ENCODE peak calls at places on chromosomes 4 and X, in six cellular contexts. One of them, this sample, is unnamed.

GRCh38 chr4:24674279-24674678 is 89.9 kb upstream of the DHX15 start:
- DNase-seq in GM23248: no peak
- DNase-seq in GM23338: no peak
- DNase-seq in HCT116: no peak
- DNase-seq in neural progenitor cell: no peak
- DNase-seq in hepatocyte: no peak
- DNase-seq in this sample: no peak

GRCh38 chrX:87098477-87098876 is 419.1 kb upstream of the KLHL4 start:
- DNase-seq in hepatocyte: no peak
- DNase-seq in neural progenitor cell: no peak
- DNase-seq in HCT116: no peak
- DNase-seq in GM23248: no peak
- DNase-seq in GM23338: no peak
- DNase-seq in this sample: no peak

GRCh38 chr4:121070696-121071639 is 1.4 kb downstream of the NDNF start:
- DNase-seq in GM23338: peak; percentile 80
- DNase-seq in hepatocyte: peak; percentile 66
- DNase-seq in GM23248: peak; percentile 85
- DNase-seq in HCT116: no peak
- DNase-seq in neural progenitor cell: peak; percentile 79
- DNase-seq in this sample: no peak

GRCh38 chrX:47351706-47352105 is 18.7 kb upstream of the ZNF157 start:
- DNase-seq in HCT116: no peak
- DNase-seq in neural progenitor cell: no peak
- DNase-seq in GM23248: peak; percentile 68
- DNase-seq in GM23338: no peak
- DNase-seq in hepatocyte: no peak
- DNase-seq in this sample: no peak

GRCh38 chrX:77719388-77719787 is 66.6 kb downstream of the ATRX start:
- DNase-seq in GM23248: no peak
- DNase-seq in hepatocyte: no peak
- DNase-seq in GM23338: no peak
- DNase-seq in neural progenitor cell: no peak
- DNase-seq in HCT116: no peak
- DNase-seq in this sample: no peak

GRCh38 chr4:27366424-27366823 is 505.8 kb downstream of the STIM2 start:
- DNase-seq in GM23248: peak; percentile 52
- DNase-seq in neural progenitor cell: no peak
- DNase-seq in hepatocyte: no peak
- DNase-seq in HCT116: no peak
- DNase-seq in GM23338: no peak
- DNase-seq in this sample: no peak

GRCh38 chr4:86315579-86315978 is 44.3 kb downstream of the MAPK10 start:
- DNase-seq in GM23248: no peak
- DNase-seq in GM23338: no peak
- DNase-seq in neural progenitor cell: no peak
- DNase-seq in hepatocyte: no peak
- DNase-seq in HCT116: no peak
- DNase-seq in this sample: no peak

GRCh38 chr4:79209822-79210635 is 115.8 kb downstream of the NAA11 start:
- DNase-seq in GM23338: peak; percentile 8
- DNase-seq in HCT116: no peak
- DNase-seq in neural progenitor cell: no peak
- DNase-seq in hepatocyte: peak; percentile 57
- DNase-seq in GM23248: no peak
- DNase-seq in this sample: no peak

GRCh38 chrX:40175416-40176255 is 77.9 kb upstream of the BCOR start:
- DNase-seq in GM23248: peak; percentile 75
- DNase-seq in neural progenitor cell: peak; percentile 62
- DNase-seq in GM23338: peak; percentile 42
- DNase-seq in HCT116: no peak
- DNase-seq in hepatocyte: peak; percentile 84
- DNase-seq in this sample: peak; percentile 88

GRCh38 chr4:19725130-19725529 is 526.6 kb upstream of the SLIT2 start:
- DNase-seq in hepatocyte: no peak
- DNase-seq in neural progenitor cell: no peak
- DNase-seq in GM23338: no peak
- DNase-seq in HCT116: no peak
- DNase-seq in GM23248: no peak
- DNase-seq in this sample: no peak

GRCh38 chrX:39176105-39176504 is 374.8 kb downstream of the MID1IP1 start:
- DNase-seq in hepatocyte: no peak
- DNase-seq in GM23338: peak; percentile 19
- DNase-seq in GM23248: no peak
- DNase-seq in neural progenitor cell: no peak
- DNase-seq in HCT116: no peak
- DNase-seq in this sample: no peak

GRCh38 chr4:187204389-187204920 is 480.8 kb upstream of the FAT1 start:
- DNase-seq in hepatocyte: no peak
- DNase-seq in GM23248: no peak
- DNase-seq in GM23338: no peak
- DNase-seq in neural progenitor cell: no peak
- DNase-seq in HCT116: no peak
- DNase-seq in this sample: no peak

GRCh38 chr4:148161601-148162000 is 280.6 kb downstream of the NR3C2 start:
- DNase-seq in GM23248: no peak
- DNase-seq in hepatocyte: no peak
- DNase-seq in HCT116: no peak
- DNase-seq in neural progenitor cell: no peak
- DNase-seq in GM23338: no peak
- DNase-seq in this sample: no peak

GRCh38 chrX:41116948-41117347 is 31.7 kb downstream of the USP9X start:
- DNase-seq in GM23338: no peak
- DNase-seq in GM23248: no peak
- DNase-seq in HCT116: no peak
- DNase-seq in neural progenitor cell: no peak
- DNase-seq in hepatocyte: no peak
- DNase-seq in this sample: peak; percentile 39

GRCh38 chr4:26321326-26322276 is 787 bp downstream of the RBPJ start:
- DNase-seq in GM23248: peak; percentile 66
- DNase-seq in neural progenitor cell: peak; percentile 81
- DNase-seq in GM23338: peak; percentile 71
- DNase-seq in hepatocyte: peak; percentile 48
- DNase-seq in HCT116: no peak
- DNase-seq in this sample: peak; percentile 50

GRCh38 chrX:1534321-1535168 is 2.4 kb downstream of the P2RY8 start:
- DNase-seq in GM23338: peak; percentile 48
- DNase-seq in neural progenitor cell: peak; percentile 60
- DNase-seq in HCT116: no peak
- DNase-seq in hepatocyte: no peak
- DNase-seq in GM23248: no peak
- DNase-seq in this sample: peak; percentile 69

GRCh38 chrX:39974228-39974627 is 123.5 kb downstream of the BCOR start:
- DNase-seq in neural progenitor cell: no peak
- DNase-seq in hepatocyte: no peak
- DNase-seq in GM23338: peak; percentile 25
- DNase-seq in HCT116: no peak
- DNase-seq in GM23248: no peak
- DNase-seq in this sample: no peak

GRCh38 chr4:184513802-184514120 is 39.4 kb upstream of the IRF2 start:
- DNase-seq in GM23248: no peak
- DNase-seq in GM23338: no peak
- DNase-seq in HCT116: no peak
- DNase-seq in hepatocyte: no peak
- DNase-seq in neural progenitor cell: no peak
- DNase-seq in this sample: no peak

GRCh38 chr4:184515606-184516005 is 41.3 kb upstream of the IRF2 start:
- DNase-seq in hepatocyte: no peak
- DNase-seq in HCT116: no peak
- DNase-seq in neural progenitor cell: no peak
- DNase-seq in GM23248: no peak
- DNase-seq in GM23338: no peak
- DNase-seq in this sample: no peak

GRCh38 chr4:184511156-184511555 is 36.8 kb upstream of the IRF2 start:
- DNase-seq in GM23338: no peak
- DNase-seq in hepatocyte: no peak
- DNase-seq in neural progenitor cell: no peak
- DNase-seq in GM23248: no peak
- DNase-seq in HCT116: no peak
- DNase-seq in this sample: no peak

GRCh38 chr4:184510431-184510830 is 36.1 kb upstream of the IRF2 start:
- DNase-seq in GM23248: no peak
- DNase-seq in GM23338: no peak
- DNase-seq in neural progenitor cell: no peak
- DNase-seq in HCT116: no peak
- DNase-seq in hepatocyte: no peak
- DNase-seq in this sample: no peak

DNA sequence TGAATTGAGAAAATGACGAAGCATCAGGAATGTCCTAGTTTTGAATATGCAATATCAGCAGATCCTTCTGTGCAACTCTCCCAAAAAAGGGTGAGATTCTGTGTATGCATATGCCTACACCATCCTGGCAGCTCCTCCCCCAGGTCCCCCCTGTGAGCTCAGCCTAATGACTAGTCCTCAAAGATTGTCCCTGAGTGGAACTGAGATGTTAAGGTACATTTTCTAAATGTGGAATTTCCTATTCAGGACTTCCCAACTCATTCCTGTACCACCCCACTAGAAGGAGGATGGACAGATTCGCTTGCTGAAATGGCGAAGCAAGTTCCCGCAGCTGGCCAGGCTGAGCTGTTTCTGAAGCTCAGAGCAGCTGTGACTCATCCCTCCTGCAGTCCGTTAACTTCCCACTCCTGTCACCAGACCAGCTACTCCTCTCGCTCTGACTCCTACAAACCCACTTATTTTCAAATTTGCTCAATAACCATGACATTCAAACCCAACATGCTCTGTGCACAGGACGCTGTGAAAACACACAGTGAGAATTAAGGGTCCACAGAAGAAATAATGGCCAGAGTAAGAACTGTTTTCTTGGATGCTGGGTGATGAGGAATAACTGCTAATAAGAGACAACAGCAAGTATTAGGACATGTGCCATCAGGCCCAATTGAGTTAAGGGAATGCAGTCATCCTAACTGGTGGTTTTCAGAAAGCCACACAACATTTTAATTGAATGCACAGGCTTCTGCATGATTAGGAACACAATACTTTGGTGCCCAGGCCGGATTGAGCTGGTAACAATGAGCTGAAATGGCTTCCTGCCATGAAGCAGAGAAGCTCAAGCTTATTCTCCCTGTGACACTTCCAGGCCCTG is 40.0 kb upstream of the IRF2 start:
- DNase-seq in GM23338: no peak
- DNase-seq in HCT116: no peak
- DNase-seq in neural progenitor cell: peak; percentile 59
- DNase-seq in GM23248: peak; percentile 98
- DNase-seq in hepatocyte: peak; percentile 61
- DNase-seq in this sample: no peak
- TF ChIP-seq EZH2phosphoT487 in GM23338: no peak
- TF ChIP-seq EZH2phosphoT487 in HCT116: no peak
- TF ChIP-seq EZH2phosphoT487 in neural progenitor cell: no peak
- TF ChIP-seq EZH2phosphoT487 in GM23248: no peak
- TF ChIP-seq EZH2phosphoT487 in hepatocyte: no peak
- TF ChIP-seq EZH2phosphoT487 in this sample: no peak

GRCh38 chrX:154056739-154057367 is 37.2 kb upstream of the IRAK1 start:
- DNase-seq in GM23248: peak; percentile 43
- DNase-seq in GM23338: no peak
- DNase-seq in neural progenitor cell: no peak
- DNase-seq in hepatocyte: peak; percentile 47
- DNase-seq in HCT116: no peak
- DNase-seq in this sample: peak; percentile 7
- H3K4me2 ChIP-seq in GM23248: no peak overlapping the region
- H3K4me2 ChIP-seq in GM23338: no peak overlapping the region
- H3K4me2 ChIP-seq in neural progenitor cell: no peak overlapping the region
- H3K4me2 ChIP-seq in hepatocyte: no peak overlapping the region
- H3K4me2 ChIP-seq in HCT116: no peak overlapping the region
- H3K4me2 ChIP-seq in this sample: no peak overlapping the region

DNA sequence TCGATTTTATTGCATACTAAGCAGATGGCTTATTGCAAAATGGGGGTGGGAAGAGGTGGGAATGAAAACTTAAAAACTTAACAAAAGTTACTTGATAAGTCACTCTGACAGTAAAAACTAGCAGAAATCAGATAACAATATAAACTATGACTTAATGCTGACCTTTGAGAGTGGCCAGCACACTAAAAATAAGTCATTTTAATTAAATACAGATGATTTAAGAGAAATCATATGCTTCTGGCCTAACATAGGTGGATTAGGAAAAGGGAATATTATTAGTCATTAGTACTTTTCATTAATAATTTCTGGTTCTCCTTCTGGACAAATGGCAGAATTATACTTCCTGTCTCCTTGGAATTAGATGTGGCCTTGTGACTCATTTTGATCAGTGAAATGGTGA is 756.7 kb downstream of the PCDH19 start:
- DNase-seq in GM23248: no peak
- DNase-seq in hepatocyte: no peak
- DNase-seq in GM23338: no peak
- DNase-seq in HCT116: no peak
- DNase-seq in neural progenitor cell: no peak
- DNase-seq in this sample: no peak
- TF ChIP-seq EZH2phosphoT487 in GM23248: no peak
- TF ChIP-seq EZH2phosphoT487 in hepatocyte: no peak
- TF ChIP-seq EZH2phosphoT487 in GM23338: no peak
- TF ChIP-seq EZH2phosphoT487 in HCT116: no peak
- TF ChIP-seq EZH2phosphoT487 in neural progenitor cell: no peak
- TF ChIP-seq EZH2phosphoT487 in this sample: no peak

GRCh38 chr4:104394409-104394813 is 100.3 kb downstream of the CXXC4 start:
- DNase-seq in HCT116: no peak
- DNase-seq in hepatocyte: no peak
- DNase-seq in GM23338: peak; percentile 26
- DNase-seq in GM23248: no peak
- DNase-seq in neural progenitor cell: peak; percentile 24
- DNase-seq in this sample: no peak
- H3K4me2 ChIP-seq in HCT116: no peak overlapping the region
- H3K4me2 ChIP-seq in hepatocyte: peak overlapping the region; percentile 70
- H3K4me2 ChIP-seq in GM23338: no peak overlapping the region
- H3K4me2 ChIP-seq in GM23248: no peak overlapping the region
- H3K4me2 ChIP-seq in neural progenitor cell: no peak overlapping the region
- H3K4me2 ChIP-seq in this sample: peak overlapping the region; percentile 11

GRCh38 chrX:147875866-147876596 is 35.7 kb upstream of the FMR1 start:
- DNase-seq in GM23338: no peak
- DNase-seq in hepatocyte: peak; percentile 51
- DNase-seq in HCT116: no peak
- DNase-seq in GM23248: no peak
- DNase-seq in neural progenitor cell: no peak
- DNase-seq in this sample: no peak
- TF ChIP-seq EZH2phosphoT487 in GM23338: no peak
- TF ChIP-seq EZH2phosphoT487 in hepatocyte: no peak
- TF ChIP-seq EZH2phosphoT487 in HCT116: no peak
- TF ChIP-seq EZH2phosphoT487 in GM23248: no peak
- TF ChIP-seq EZH2phosphoT487 in neural progenitor cell: no peak
- TF ChIP-seq EZH2phosphoT487 in this sample: no peak

DNA sequence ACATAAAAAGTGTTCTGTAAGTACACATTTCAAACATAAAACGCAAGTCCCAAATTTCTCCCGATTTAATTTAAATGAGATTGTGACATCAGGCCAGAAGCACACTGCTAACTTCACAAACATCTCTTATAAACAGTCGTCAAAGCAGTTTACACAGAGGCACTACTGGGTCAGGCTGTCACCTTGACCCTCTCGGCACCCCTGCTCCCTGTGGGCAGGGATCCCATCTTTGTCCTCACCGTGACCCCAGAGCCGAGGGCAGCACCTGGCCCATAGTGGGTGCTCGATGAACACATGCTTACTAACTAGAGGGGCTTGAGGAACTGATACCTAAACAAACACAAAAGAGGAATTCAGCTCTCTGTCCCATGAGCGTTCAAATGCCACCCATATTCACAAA is 22.2 kb downstream of the QDPR start:
- DNase-seq in GM23248: no peak
- DNase-seq in hepatocyte: no peak
- DNase-seq in HCT116: no peak
- DNase-seq in neural progenitor cell: no peak
- DNase-seq in GM23338: no peak
- DNase-seq in this sample: no peak
- H3K4me2 ChIP-seq in GM23248: no peak overlapping the region
- H3K4me2 ChIP-seq in hepatocyte: no peak overlapping the region
- H3K4me2 ChIP-seq in HCT116: no peak overlapping the region
- H3K4me2 ChIP-seq in neural progenitor cell: no peak overlapping the region
- H3K4me2 ChIP-seq in GM23338: no peak overlapping the region
- H3K4me2 ChIP-seq in this sample: no peak overlapping the region